ENCODE peak calls at places on chromosome 16, in five cellular contexts. W is AG20443; Q is CD8-positive, alpha-beta memory T cell; T is T-cell; I is EH. M is an unnamed sample.

GRCh38 chr16:89172901-89173628 is 1.5 kb downstream of the CDH15 start:
- DNase-seq in W (no peak), Q (no peak), T (no peak), I (no peak), M (no peak)

GRCh38 chr16:4655801-4656200 is 31.2 kb downstream of the MGRN1 start:
- DNase-seq in W (no peak), Q (no peak), T (no peak), I (no peak), M (no peak)

GRCh38 chr16:85362443-85362842 is 250.2 kb upstream of the CIBAR2 start:
- DNase-seq in W (no peak), Q (no peak), T (no peak), I (no peak), M (no peak)

GRCh38 chr16:31010539-31010938 is at the start of gene STX1B:
- DNase-seq in W (peak; percentile 77), Q (peak; percentile 13), T (peak; percentile 70), I (peak; percentile 36), M (no peak)

GRCh38 chr16:1794221-1794871 is 841 bp upstream of the IGFALS start:
- DNase-seq in W (no peak), Q (no peak), T (no peak), I (no peak), M (no peak)

GRCh38 chr16:85005278-85006069 is 5.9 kb downstream of the ZDHHC7 start:
- DNase-seq in W (peak; percentile 57), Q (no peak), T (no peak), I (peak; percentile 74), M (peak; percentile 56)

GRCh38 chr16:4273858-4274291 is 1.1 kb upstream of the TFAP4 start:
- DNase-seq in W (peak; percentile 38), Q (peak; percentile 19), T (peak; percentile 47), I (peak; percentile 39), M (no peak)

GRCh38 chr16:12291989-12292759 is 315.6 kb downstream of the SNX29 start:
- DNase-seq in W (no peak), Q (no peak), T (no peak), I (no peak), M (no peak)

GRCh38 chr16:88878967-88879787 is 12.7 kb upstream of the PABPN1L start:
- DNase-seq in W (no peak), Q (no peak), T (no peak), I (no peak), M (no peak)

GRCh38 chr16:8200839-8201238 is 389.5 kb downstream of the TMEM114 start:
- DNase-seq in W (no peak), Q (no peak), T (no peak), I (no peak), M (no peak)

GRCh38 chr16:2237076-2237551 is 870 bp downstream of the DNASE1L2 start:
- DNase-seq in W (no peak), Q (no peak), T (no peak), I (no peak), M (no peak)

GRCh38 chr16:82748026-82748425 is 121.3 kb downstream of the CDH13 start:
- DNase-seq in W (peak; percentile 69), Q (no peak), T (no peak), I (peak; percentile 31), M (peak; percentile 84)

GRCh38 chr16:19147627-19148026 is 20.4 kb upstream of the SYT17 start:
- DNase-seq in W (no peak), Q (no peak), T (no peak), I (no peak), M (no peak)

GRCh38 chr16:4737545-4737944 is 3.2 kb downstream of the DNAAF8 start:
- DNase-seq in W (no peak), Q (no peak), T (no peak), I (no peak), M (no peak)

GRCh38 chr16:84899414-84899813 is 79.6 kb downstream of the CRISPLD2 start:
- DNase-seq in W (no peak), Q (no peak), T (no peak), I (no peak), M (no peak)

GRCh38 chr16:20385844-20386832 is 18.4 kb downstream of the PDILT start:
- DNase-seq in W (peak; percentile 80), Q (peak; percentile 30), T (peak; percentile 33), I (peak; percentile 45), M (peak; percentile 28)

GRCh38 chr16:31382485-31383161 is 10.5 kb upstream of the ITGAD start:
- DNase-seq in W (peak; percentile 88), Q (peak; percentile 58), T (peak; percentile 57), I (peak; percentile 54), M (peak; percentile 60)

GRCh38 chr16:72783716-72784320 is 264.1 kb downstream of the ZFHX3 start:
- DNase-seq in W (no peak), Q (no peak), T (no peak), I (peak; percentile 46), M (peak; percentile 71)

GRCh38 chr16:411576-412265 is 10.0 kb downstream of the DECR2 start:
- DNase-seq in W (no peak), Q (no peak), T (no peak), I (no peak), M (no peak)

GRCh38 chr16:9123871-9124270 is 32.4 kb downstream of the HAPSTR1 start:
- DNase-seq in W (peak; percentile 11), Q (no peak), T (no peak), I (no peak), M (no peak)

GRCh38 chr16:9333515-9333914 is 242.1 kb downstream of the HAPSTR1 start:
- DNase-seq in W (no peak), Q (no peak), T (no peak), I (no peak), M (no peak)

GRCh38 chr16:48365601-48366164 is 19.5 kb downstream of the SIAH1 start:
- DNase-seq in W (peak; percentile 95), Q (peak; percentile 59), T (peak; percentile 67), I (peak; percentile 90), M (peak; percentile 87)

GRCh38 chr16:918741-919657 is 51.8 kb downstream of the LMF1 start:
- DNase-seq in W (no peak), Q (no peak), T (no peak), I (no peak), M (no peak)

GRCh38 chr16:14172200-14172805 is 101.2 kb downstream of the MRTFB start:
- DNase-seq in W (peak; percentile 34), Q (no peak), T (no peak), I (peak; percentile 85), M (peak; percentile 92)

GRCh38 chr16:67673712-67674580 is 7.3 kb downstream of the C16orf86 start:
- DNase-seq in W (no peak), Q (no peak), T (no peak), I (peak; percentile 54), M (no peak)

GRCh38 chr16:3173892-3174617 is 13.9 kb upstream of the OR1F1 start:
- DNase-seq in W (peak; percentile 16), Q (no peak), T (no peak), I (peak; percentile 22), M (no peak)

GRCh38 chr16:73216932-73217331 is 169.0 kb upstream of the ZFHX3 start:
- DNase-seq in W (no peak), Q (no peak), T (no peak), I (peak; percentile 36), M (peak; percentile 13)